ENCODE peak calls at places on chromosomes 3 and 15, in eight cellular contexts. K is heart left ventricle; J is CD8-positive, alpha-beta memory T cell; F is fibroblast of lung; C is trophoblast cell; G is esophagus muscularis mucosa; H is Peyer's patch; N is lower lobe of right lung. E is an unnamed sample.

GRCh38 chr3:57743511-57743910 is 12.6 kb upstream of the SLMAP start:
- DNase-seq in G (no peak), C (no peak), J (no peak), H (no peak), K (no peak), F (peak; percentile 20), N (no peak), E (no peak)

GRCh38 chr3:122245513-122246174 is 62.2 kb downstream of the CASR start:
- DNase-seq in K (no peak), H (no peak), C (peak; percentile 69), J (no peak), G (no peak), F (peak; percentile 84), N (no peak), E (no peak)

GRCh38 chr3:90007786-90008499 is 900.5 kb downstream of the EPHA3 start:
- DNase-seq in K (peak; percentile 29), G (no peak), H (no peak), J (no peak), C (no peak), F (no peak), N (no peak), E (no peak)

GRCh38 chr3:4588410-4588809 is 95.3 kb downstream of the ITPR1 start:
- DNase-seq in C (no peak), H (no peak), G (no peak), J (no peak), N (no peak), K (no peak), F (peak; percentile 67), E (no peak)

GRCh38 chr3:13009132-13009945 is 63.9 kb downstream of the IQSEC1 start:
- DNase-seq in G (no peak), H (peak; percentile 84), K (peak; percentile 71), F (no peak), C (peak; percentile 39), J (peak; percentile 79), N (peak; percentile 90), E (peak; percentile 87)

GRCh38 chr15:55774113-55774970 is 31.4 kb upstream of the PRTG start:
- DNase-seq in C (peak; percentile 67), F (no peak), K (no peak), N (no peak), J (no peak), H (peak; percentile 20), G (no peak), E (no peak)

GRCh38 chr3:188468196-188468595 is 314.2 kb downstream of the LPP start:
- DNase-seq in C (no peak), G (no peak), N (no peak), J (no peak), K (no peak), H (no peak), F (peak; percentile 69), E (no peak)

GRCh38 chr3:109685084-109686079 is 348.0 kb upstream of the DPPA4 start:
- DNase-seq in J (no peak), N (no peak), G (peak; percentile 93), C (peak; percentile 42), F (peak; percentile 100), K (peak; percentile 86), H (peak; percentile 20), E (peak; percentile 65)

GRCh38 chr3:123605789-123606234 is 21.0 kb upstream of the HACD2 start:
- DNase-seq in F (peak; percentile 47), K (no peak), C (peak; percentile 76), G (no peak), H (no peak), N (no peak), J (no peak), E (no peak)

GRCh38 chr3:48411041-48411588 is 18.8 kb downstream of the PLXNB1 start:
- DNase-seq in G (no peak), H (no peak), C (no peak), F (no peak), N (peak; percentile 26), K (no peak), J (peak; percentile 9), E (no peak)

GRCh38 chr3:36932979-36933378 is 11.9 kb downstream of the TRANK1 start:
- DNase-seq in F (peak; percentile 52), C (no peak), H (no peak), J (no peak), G (no peak), N (no peak), K (no peak), E (no peak)

GRCh38 chr3:32354362-32354778 is 37.3 kb upstream of the CMTM7 start:
- DNase-seq in J (no peak), C (peak; percentile 53), G (no peak), K (no peak), H (no peak), N (no peak), F (peak; percentile 47), E (no peak)

DNA sequence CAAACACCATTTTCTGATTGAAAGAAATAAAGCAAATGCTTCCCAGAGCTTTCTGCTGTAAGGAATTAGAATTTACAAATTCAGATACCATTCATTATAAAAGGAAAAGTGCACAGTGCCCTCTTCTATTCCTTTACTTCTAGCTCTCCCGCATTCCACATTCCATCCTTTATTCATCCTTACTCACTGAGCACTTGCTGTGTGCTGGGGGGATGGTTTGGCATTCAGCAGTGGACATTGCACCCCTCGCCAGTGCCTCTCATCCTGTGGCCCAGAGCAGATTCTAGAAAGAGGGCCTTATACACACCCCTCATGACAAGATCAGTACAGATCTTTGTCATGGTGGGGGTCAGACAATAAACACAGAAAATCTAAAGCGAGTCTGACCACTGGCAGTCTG is 73.0 kb downstream of the MGLL start:
- DNase-seq in G (no peak), N (no peak), H (no peak), K (no peak), C (no peak), F (peak; percentile 33), J (no peak), E (no peak)
- H3K4me1 ChIP-seq in G (peaks cover 49% of the 10 kb centered on the region), N (peaks cover 44% of the 10 kb centered on the region), H (no peaks in the 10 kb centered on the region), K (peaks cover 73% of the 10 kb centered on the region), C (peaks cover 10% of the 10 kb centered on the region), F (peaks cover 36% of the 10 kb centered on the region), J (no peaks in the 10 kb centered on the region), E (peaks cover 43% of the 10 kb centered on the region)

DNA sequence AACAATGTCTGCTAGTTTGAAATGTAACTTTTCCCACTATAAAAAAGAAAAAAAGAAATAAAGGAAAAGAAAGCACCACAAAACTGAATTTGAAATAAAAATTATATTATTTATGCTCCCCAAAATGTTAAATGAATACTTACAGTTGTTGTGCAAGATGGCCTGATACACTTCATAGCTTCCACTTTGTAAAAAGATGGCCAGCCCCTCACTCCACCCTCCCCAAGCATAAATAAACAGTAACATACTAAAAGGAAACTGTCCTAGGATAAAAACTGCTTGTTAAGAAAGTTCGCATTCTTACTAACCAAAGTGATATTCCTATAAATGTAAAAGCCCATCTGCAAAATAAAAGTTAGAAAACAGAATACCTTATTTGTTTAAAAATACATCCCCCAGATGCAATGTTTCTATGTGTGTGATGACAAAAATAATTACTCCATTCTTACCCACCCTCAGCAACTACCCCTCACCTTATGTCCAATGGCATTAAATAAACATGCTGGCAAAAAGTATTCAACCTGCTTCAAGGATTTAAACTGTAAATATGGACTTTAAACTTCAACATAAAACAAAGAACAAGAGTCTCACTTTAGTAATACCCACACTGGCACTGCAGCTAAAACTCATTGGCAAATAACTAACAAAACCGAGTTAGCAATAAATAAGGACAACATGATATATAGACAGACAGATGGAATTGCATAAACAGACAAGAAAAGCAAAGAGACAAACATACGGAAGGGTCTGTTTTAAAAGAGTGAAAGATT is 47.8 kb downstream of the ZBTB20 start:
- DNase-seq in K (no peak), H (no peak), J (no peak), N (no peak), C (no peak), F (peak; percentile 7), G (no peak), E (no peak)
- H3K27ac ChIP-seq in K (peak overlapping the region; percentile 70), H (peak overlapping the region; percentile 68), J (no peak overlapping the region), N (peak overlapping the region; percentile 68), C (no peak overlapping the region), F (no peak overlapping the region), G (peak overlapping the region; percentile 70), E (peak overlapping the region; percentile 56)

GRCh38 chr3:177056927-177057326 is 140.4 kb downstream of the TBL1XR1 start:
- DNase-seq in F (no peak), C (no peak), H (no peak), G (no peak), J (no peak), K (no peak), N (no peak), E (no peak)

GRCh38 chr3:177053107-177053506 is 144.2 kb downstream of the TBL1XR1 start:
- DNase-seq in N (no peak), C (no peak), H (no peak), G (no peak), J (no peak), K (no peak), F (no peak), E (no peak)

GRCh38 chr3:177050466-177051237 is 146.6 kb downstream of the TBL1XR1 start:
- DNase-seq in J (no peak), G (no peak), F (peak; percentile 61), N (no peak), H (no peak), C (peak; percentile 91), K (no peak), E (no peak)

GRCh38 chr3:177055557-177056290 is 141.6 kb downstream of the TBL1XR1 start:
- DNase-seq in K (no peak), J (no peak), F (no peak), H (no peak), N (no peak), C (no peak), G (no peak), E (no peak)

DNA sequence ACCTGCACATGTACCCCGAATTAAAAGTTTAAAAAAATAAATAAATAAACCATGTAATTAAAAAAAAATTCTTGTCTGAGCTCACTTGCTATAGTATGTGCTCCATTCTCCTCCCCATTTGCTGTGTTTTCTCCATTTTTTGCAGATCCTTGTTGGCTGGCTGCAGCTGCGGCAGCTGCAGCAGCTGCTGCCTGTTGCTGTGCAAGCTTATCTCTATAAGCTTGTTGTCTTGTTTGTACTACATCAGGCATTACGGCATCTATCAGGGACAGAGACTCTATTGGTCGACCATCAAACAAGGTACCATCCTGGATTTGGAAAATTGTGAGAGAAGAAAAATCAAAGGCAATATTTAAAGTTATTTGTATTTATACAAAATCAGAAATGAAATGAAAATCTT is 145.9 kb downstream of the TBL1XR1 start:
- DNase-seq in C (peak; percentile 27), G (no peak), H (no peak), J (no peak), K (no peak), F (no peak), N (no peak), E (no peak)
- H3K36me3 ChIP-seq in C (peaks cover 13% of the 10 kb centered on the region), G (peaks cover 32% of the 10 kb centered on the region), H (peaks cover 29% of the 10 kb centered on the region), J (peaks cover 22% of the 10 kb centered on the region), K (peaks cover 40% of the 10 kb centered on the region), F (peaks cover 2% of the 10 kb centered on the region), N (peaks cover 41% of the 10 kb centered on the region), E (peaks cover 5% of the 10 kb centered on the region)

DNA sequence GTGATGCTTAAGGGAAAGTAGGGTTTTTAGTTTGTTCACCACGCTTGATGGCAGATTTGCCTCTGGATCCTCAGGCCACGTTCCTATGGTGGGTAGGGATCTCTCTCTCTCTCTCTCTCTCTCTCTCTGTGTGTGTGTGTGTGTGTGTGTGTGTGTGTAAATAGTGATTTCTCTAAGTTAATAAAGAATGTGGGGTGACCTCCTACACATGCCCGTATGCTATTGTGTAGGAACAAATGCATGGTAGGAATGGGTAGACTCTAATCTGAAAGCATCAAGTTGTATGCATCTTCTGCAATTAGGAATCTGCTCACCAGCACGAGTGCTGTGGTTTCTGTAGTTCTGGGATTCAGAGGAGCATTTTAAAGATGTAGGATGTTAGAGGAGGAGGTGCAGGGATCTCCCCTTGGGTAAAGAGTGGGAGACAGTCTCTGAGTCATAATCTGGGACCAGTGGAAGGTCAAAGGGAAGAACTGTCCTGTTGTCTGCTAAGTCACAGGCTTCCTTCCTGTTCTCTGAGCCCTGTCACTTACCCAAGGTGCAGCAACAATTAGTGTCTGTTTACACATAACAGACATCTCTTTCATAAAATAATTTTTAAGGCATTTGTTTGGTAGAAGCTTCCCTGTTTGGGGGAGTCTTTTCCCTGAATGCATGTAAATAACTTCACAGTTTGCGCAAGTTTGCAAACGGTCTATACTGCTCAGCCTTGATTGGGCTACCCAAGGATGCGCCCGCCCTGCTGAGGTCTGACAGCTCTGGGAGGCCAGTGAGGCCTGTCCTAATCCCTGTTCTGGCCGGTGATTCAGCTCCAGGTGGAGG is 139.8 kb downstream of the IGF1R start:
- DNase-seq in N (peak; percentile 49), G (no peak), F (no peak), J (no peak), K (no peak), C (peak; percentile 48), H (no peak), E (peak; percentile 37)
- H3K4me1 ChIP-seq in N (peaks cover 36% of the 10 kb centered on the region), G (peaks cover 9% of the 10 kb centered on the region), F (peaks cover 4% of the 10 kb centered on the region), J (peaks cover 22% of the 10 kb centered on the region), K (peaks cover 71% of the 10 kb centered on the region), C (peaks cover 11% of the 10 kb centered on the region), H (no peaks in the 10 kb centered on the region), E (peaks cover 23% of the 10 kb centered on the region)